ENCODE peak calls at places on chromosomes 12 and 14, in five cellular contexts. E is suprapubic skin, W is tibial nerve, S is A549, A is sigmoid colon. U is an unnamed sample.

GRCh38 chr12:47885012-47885501 is 19.7 kb downstream of the VDR start:
- DNase-seq in E (no peak), W (no peak), S (no peak), A (no peak), U (no peak)

GRCh38 chr14:30996892-30997659 is 28.4 kb upstream of the AP4S1 start:
- DNase-seq in E (no peak), W (no peak), S (no peak), A (no peak), U (no peak)

GRCh38 chr12:122282066-122282465 is 15.8 kb upstream of the VPS33A start:
- DNase-seq in E (no peak), W (no peak), S (no peak), A (no peak), U (no peak)

GRCh38 chr14:59330455-59330854 is 134.7 kb downstream of the GPR135 start:
- DNase-seq in E (no peak), W (no peak), S (no peak), A (no peak), U (no peak)

GRCh38 chr12:91140660-91141045 is 29.4 kb upstream of the LUM start:
- DNase-seq in E (no peak), W (no peak), S (no peak), A (no peak), U (peak; percentile 10)

GRCh38 chr12:49954863-49955830 is 4.6 kb downstream of the AQP2 start:
- DNase-seq in E (no peak), W (no peak), S (no peak), A (no peak), U (no peak)

GRCh38 chr12:8687846-8688601 is 9.8 kb upstream of the RIMKLB start:
- DNase-seq in E (no peak), W (no peak), S (peak; percentile 36), A (peak; percentile 94), U (no peak)

GRCh38 chr14:52650774-52651173 is 44.6 kb downstream of the ERO1A start:
- DNase-seq in E (no peak), W (no peak), S (no peak), A (no peak), U (no peak)

GRCh38 chr14:53295985-53296582 is 143.0 kb upstream of the DDHD1 start:
- DNase-seq in E (no peak), W (no peak), S (peak; percentile 9), A (no peak), U (no peak)

GRCh38 chr12:106145539-106146447 is 7.0 kb upstream of the NUAK1 start:
- DNase-seq in E (no peak), W (no peak), S (no peak), A (no peak), U (peak; percentile 60)

GRCh38 chr12:114311966-114312365 is 94.0 kb downstream of the TBX5 start:
- DNase-seq in E (no peak), W (no peak), S (no peak), A (no peak), U (no peak)

GRCh38 chr12:94689002-94689645 is 38.8 kb upstream of the TMCC3 start:
- DNase-seq in E (no peak), W (no peak), S (no peak), A (no peak), U (no peak)

GRCh38 chr12:19850341-19851065 is 411.2 kb downstream of the AEBP2 start:
- DNase-seq in E (no peak), W (no peak), S (no peak), A (no peak), U (no peak)

GRCh38 chr14:102485693-102486512 is 23.7 kb downstream of the ANKRD9 start:
- DNase-seq in E (no peak), W (no peak), S (no peak), A (peak; percentile 34), U (peak; percentile 81)

GRCh38 chr14:102481791-102482238 is 27.8 kb downstream of the ANKRD9 start:
- DNase-seq in E (no peak), W (no peak), S (peak; percentile 44), A (peak; percentile 46), U (no peak)

GRCh38 chr14:102486513-102487203 is 22.9 kb downstream of the ANKRD9 start:
- DNase-seq in E (no peak), W (no peak), S (no peak), A (peak; percentile 44), U (no peak)

GRCh38 chr14:102487204-102487577 is 22.4 kb downstream of the ANKRD9 start:
- DNase-seq in E (no peak), W (no peak), S (no peak), A (no peak), U (no peak)

GRCh38 chr14:102484316-102484715 is 25.3 kb downstream of the ANKRD9 start:
- DNase-seq in E (no peak), W (no peak), S (no peak), A (peak; percentile 12), U (no peak)
- H3K27ac ChIP-seq in E (no peak overlapping the region), W (no peak overlapping the region), S (no peak overlapping the region), A (no peak overlapping the region), U (peak overlapping the region; percentile 82)

GRCh38 chr12:64181504-64182291 is 40.4 kb downstream of the KICS2 start:
- DNase-seq in E (no peak), W (peak; percentile 23), S (peak; percentile 69), A (peak; percentile 79), U (peak; percentile 33)
- TF ChIP-seq CTCF in E (peak; percentile 35), W (peak; percentile 60), S (peak; percentile 74), A (peak; percentile 63), U (peak; percentile 33)

GRCh38 chr12:65169311-65170244 is at the start of gene LEMD3:
- DNase-seq in E (peak; percentile 95), W (peak; percentile 86), S (peak; percentile 94), A (peak; percentile 96), U (peak; percentile 89)
- TF ChIP-seq POLR2A in E (peak; percentile 80), W (peak; percentile 90), S (peak; percentile 93), A (peak; percentile 88), U (peak; percentile 79)

DNA sequence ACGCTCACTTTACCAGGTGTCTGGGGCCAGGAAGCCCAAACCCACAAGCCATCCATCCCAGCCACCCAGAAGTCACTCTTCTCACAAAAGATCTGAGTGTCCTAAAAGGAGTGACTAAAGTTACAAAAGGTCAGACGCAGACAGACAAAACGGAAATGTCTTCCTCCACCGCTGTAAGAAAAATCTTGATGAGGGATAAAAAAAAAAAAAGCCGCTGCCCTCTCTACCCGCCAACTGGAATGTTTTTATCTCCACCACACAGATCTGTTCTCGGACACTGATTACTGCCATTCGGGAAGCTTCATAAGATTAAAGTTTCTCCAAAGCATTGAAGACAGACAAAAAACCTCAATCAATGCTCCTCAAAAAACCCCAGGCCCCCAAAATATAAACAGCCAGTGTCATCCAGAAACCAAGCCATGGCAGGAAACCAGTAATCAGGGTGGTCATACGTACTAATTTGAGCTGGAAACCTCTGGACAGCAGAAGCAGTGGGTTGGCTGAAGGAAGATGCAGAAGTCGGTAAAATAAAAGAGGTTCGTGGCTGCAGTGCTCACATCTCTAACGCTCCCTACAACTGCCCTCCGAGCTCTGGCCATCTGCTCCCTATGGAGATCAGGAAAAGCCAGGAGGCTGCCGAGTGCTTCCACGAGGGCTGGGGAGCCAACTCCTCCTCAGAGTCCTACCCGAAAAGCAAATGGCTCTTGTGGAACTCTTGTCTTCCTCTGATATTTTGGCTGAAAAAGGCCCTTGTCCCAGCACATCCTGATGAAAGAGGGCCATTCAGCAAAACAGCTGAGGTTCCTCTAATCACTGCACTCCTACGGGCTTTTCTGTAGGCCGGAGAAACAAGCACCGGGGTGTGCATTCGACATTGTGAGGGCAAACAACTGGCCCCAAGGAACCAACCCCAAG is 30.3 kb downstream of the SSH1 start:
- DNase-seq in E (no peak), W (no peak), S (no peak), A (no peak), U (no peak)
- H3K27ac ChIP-seq in E (peak overlapping the region; percentile 86), W (peak overlapping the region; percentile 90), S (peak overlapping the region; percentile 74), A (peak overlapping the region; percentile 90), U (peak overlapping the region; percentile 87)

U was measured in gastrocnemius medialis.